ENCODE peak calls at places on chromosomes 11 and 22, in five cellular contexts. E is HCT116, J is A549, Z is fibroblast of lung, L is MM.1S. N is an unnamed sample.

GRCh38 chr11:80365315-80365714 is 924.5 kb upstream of the TENM4 start:
- DNase-seq in E (no peak), L (peak; percentile 95), Z (no peak), J (no peak), N (no peak)

GRCh38 chr11:131666617-131667016 is 296.2 kb downstream of the NTM start:
- DNase-seq in J (no peak), L (no peak), E (no peak), Z (peak; percentile 95), N (no peak)

GRCh38 chr22:21446827-21447690 is 20.1 kb upstream of the TMEM191C start:
- DNase-seq in J (no peak), L (no peak), Z (no peak), E (no peak), N (no peak)

GRCh38 chr11:122634507-122634906 is 21.0 kb upstream of the UBASH3B start:
- DNase-seq in Z (peak; percentile 54), E (no peak), J (no peak), L (no peak), N (peak; percentile 43)

GRCh38 chr11:124740277-124740882 is 638 bp downstream of the NRGN start:
- DNase-seq in L (peak; percentile 28), E (no peak), J (peak; percentile 23), Z (peak; percentile 21), N (peak; percentile 64)

GRCh38 chr11:61978703-61979661 is 11.5 kb upstream of the FTH1 start:
- DNase-seq in E (no peak), J (no peak), L (no peak), Z (peak; percentile 46), N (no peak)

GRCh38 chr11:65047581-65048422 is 6.8 kb downstream of the SAC3D1 start:
- DNase-seq in Z (peak; percentile 8), E (no peak), J (no peak), L (no peak), N (no peak)

GRCh38 chr11:46489668-46490560 is 98.3 kb upstream of the CHRM4 start:
- DNase-seq in E (peak; percentile 46), Z (peak; percentile 48), J (peak; percentile 66), L (peak; percentile 48), N (peak; percentile 68)

GRCh38 chr11:15185021-15185420 is 70.3 kb downstream of the INSC start:
- DNase-seq in J (no peak), Z (no peak), E (no peak), L (no peak), N (no peak)

GRCh38 chr11:63567044-63567840 is 4.1 kb upstream of the PLAAT2 start:
- DNase-seq in E (peak; percentile 68), Z (peak; percentile 94), J (peak; percentile 95), L (peak; percentile 73), N (peak; percentile 85)

GRCh38 chr22:19892249-19892879 is 37.7 kb upstream of the GNB1L start:
- DNase-seq in J (no peak), L (no peak), E (no peak), Z (peak; percentile 50), N (peak; percentile 66)

GRCh38 chr11:44709281-44709562 is 17.5 kb upstream of the TSPAN18 start:
- DNase-seq in J (no peak), Z (no peak), E (peak; percentile 29), L (no peak), N (no peak)

GRCh38 chr11:1040428-1041148 is 4.1 kb upstream of the MUC6 start:
- DNase-seq in Z (peak; percentile 11), J (no peak), E (no peak), L (no peak), N (no peak)

GRCh38 chr22:37184380-37184755 is 3.7 kb downstream of the C1QTNF6 start:
- DNase-seq in Z (no peak), L (no peak), E (no peak), J (no peak), N (no peak)

GRCh38 chr11:75663808-75664207 is 5.0 kb downstream of the MAP6 start:
- DNase-seq in E (no peak), Z (no peak), L (no peak), J (no peak), N (no peak)

GRCh38 chr22:20123364-20124082 is 6.5 kb upstream of the TRMT2A start:
- DNase-seq in E (no peak), Z (no peak), L (no peak), J (no peak), N (no peak)

GRCh38 chr22:33038131-33038772 is 19.9 kb downstream of the SYN3 start:
- DNase-seq in L (no peak), J (no peak), E (no peak), Z (no peak), N (no peak)

GRCh38 chr22:29313126-29314071 is 2.1 kb downstream of the RASL10A start:
- DNase-seq in E (peak; percentile 34), L (no peak), Z (no peak), J (peak; percentile 70), N (no peak)

GRCh38 chr22:23269441-23270211 is 89.3 kb downstream of the BCR start:
- DNase-seq in Z (no peak), J (no peak), E (no peak), L (no peak), N (peak; percentile 98)

GRCh38 chr22:23271597-23271908 is 91.2 kb downstream of the BCR start:
- DNase-seq in L (no peak), E (no peak), J (no peak), Z (no peak), N (no peak)

GRCh38 chr22:23270798-23271596 is 90.7 kb downstream of the BCR start:
- DNase-seq in L (no peak), Z (no peak), E (no peak), J (no peak), N (peak; percentile 65)

GRCh38 chr22:23268877-23269276 is 88.6 kb downstream of the BCR start:
- DNase-seq in E (no peak), J (no peak), L (no peak), Z (no peak), N (peak; percentile 84)

GRCh38 chr22:23270212-23270733 is 90.0 kb downstream of the BCR start:
- DNase-seq in E (no peak), Z (no peak), L (no peak), J (no peak), N (peak; percentile 64)
- TF ChIP-seq CTCF in E (no peak), Z (peak; percentile 54), L (no peak), J (no peak), N (no peak)

DNA sequence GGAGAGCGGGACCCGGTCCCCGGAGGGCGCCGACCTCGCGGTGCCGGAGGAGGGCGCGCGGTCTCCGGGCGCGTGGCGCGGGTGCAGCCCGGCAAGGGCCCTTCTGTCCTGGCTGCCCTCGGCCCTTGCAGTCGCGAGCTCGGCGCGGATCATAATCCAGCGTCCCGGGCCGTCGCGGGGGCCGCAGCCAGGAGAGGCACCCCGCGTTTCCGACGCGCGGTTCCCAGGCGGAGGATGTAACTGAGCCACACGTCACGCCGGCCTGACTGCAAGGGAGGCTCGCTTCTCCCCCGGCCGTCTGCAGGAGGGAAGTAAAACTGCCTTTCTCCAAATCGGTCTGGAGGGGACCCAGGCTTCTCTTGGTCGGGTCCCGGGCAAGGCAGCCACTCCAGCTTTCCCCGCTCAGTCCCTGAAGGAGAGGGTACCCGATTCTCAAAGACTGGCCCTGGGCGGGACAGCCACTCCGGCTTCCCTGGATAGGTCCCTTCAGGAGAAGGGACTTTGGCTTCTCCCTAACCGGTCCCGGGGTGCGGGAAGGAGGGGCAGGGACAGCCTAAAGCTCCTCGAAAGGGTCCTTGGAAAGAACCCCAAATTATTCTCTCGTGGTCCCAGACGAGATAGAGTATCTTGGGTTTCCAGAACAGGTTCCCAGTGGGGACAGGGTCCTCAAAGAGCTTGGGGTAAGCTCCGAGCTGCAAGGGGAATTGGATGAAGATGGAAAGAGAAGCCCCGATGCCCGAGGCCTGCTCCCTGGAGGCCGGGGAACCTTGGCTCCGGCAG is 836 bp downstream of the SPON1 start:
- DNase-seq in L (no peak), Z (peak; percentile 20), E (no peak), J (no peak), N (no peak)
- H3K4me2 ChIP-seq in L (no peak overlapping the region), Z (peak overlapping the region; percentile 84), E (no peak overlapping the region), J (no peak overlapping the region), N (no peak overlapping the region)

DNA sequence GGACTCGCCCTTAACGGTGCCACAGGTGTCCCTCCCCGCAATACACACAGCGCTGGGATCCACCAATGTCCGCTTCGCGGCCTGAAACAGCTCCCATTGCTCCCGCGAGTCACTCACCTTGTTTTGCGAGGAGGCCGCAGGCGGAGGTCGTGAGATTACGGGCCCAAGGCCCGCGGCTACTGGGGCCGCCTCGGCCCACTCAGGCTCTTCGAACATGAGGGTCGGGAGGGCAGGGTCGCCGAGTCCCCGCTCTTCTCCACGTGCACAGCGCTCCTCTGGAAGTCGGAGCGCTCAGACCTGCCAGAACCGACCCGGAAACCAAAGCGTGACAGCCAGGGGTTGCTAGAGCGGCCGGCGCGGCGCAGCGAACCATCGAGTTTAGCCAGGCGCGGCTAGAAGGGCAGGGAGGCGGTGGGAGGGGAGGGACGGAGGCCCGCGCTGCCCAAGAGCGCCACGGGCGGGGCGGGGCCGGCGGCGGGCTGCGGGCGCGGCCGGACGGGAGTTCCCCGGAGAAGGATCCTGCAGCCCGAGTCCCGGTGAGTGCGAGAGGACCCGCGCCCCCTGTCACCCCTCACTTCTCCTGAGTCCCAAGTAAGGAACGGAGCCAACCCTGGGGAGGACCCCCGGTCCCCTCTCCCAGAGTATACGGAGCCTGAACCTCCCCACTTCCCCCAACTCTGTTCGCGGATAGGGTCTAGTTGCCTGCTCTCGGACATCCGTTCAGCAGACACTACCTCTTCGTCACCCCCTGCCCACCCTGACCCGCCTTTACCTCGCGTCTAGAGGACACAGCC is at the start of the genes ILK and RRP8:
- DNase-seq in E (peak; percentile 68), Z (peak; percentile 87), L (peak; percentile 92), J (peak; percentile 91), N (peak; percentile 90)
- TF ChIP-seq CTCF in E (no peak), Z (peak; percentile 30), L (no peak), J (no peak), N (peak; percentile 18)

GRCh38 chr11:19426022-19426718 is 185.4 kb upstream of the E2F8 start:
- DNase-seq in J (no peak), Z (no peak), L (no peak), E (no peak), N (no peak)

GRCh38 chr11:19429108-19429760 is 188.5 kb upstream of the E2F8 start:
- DNase-seq in L (no peak), Z (no peak), E (no peak), J (no peak), N (peak; percentile 40)

GRCh38 chr11:19430346-19431058 is 189.8 kb upstream of the E2F8 start:
- DNase-seq in J (no peak), Z (peak; percentile 11), E (no peak), L (peak; percentile 55), N (peak; percentile 10)

GRCh38 chr11:19428206-19429001 is 187.7 kb upstream of the E2F8 start:
- DNase-seq in E (no peak), Z (no peak), L (no peak), J (peak; percentile 8), N (no peak)

DNA sequence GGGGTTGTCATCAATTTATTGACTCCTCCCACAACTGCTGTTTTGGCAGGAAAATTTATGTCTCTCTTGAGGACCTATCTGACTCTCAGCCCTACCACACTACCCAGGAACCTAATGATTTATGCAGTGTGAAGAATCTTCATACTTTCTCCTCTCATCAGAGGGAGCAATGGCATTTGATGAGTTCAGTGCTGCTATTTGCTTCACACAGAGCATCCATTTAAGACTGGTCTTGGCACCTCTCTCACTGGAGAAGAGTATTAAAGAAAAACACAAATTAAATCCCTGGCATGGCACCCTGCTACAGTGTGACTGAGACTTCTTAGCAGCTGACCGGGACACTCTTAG is 185.9 kb upstream of the E2F8 start:
- DNase-seq in Z (no peak), J (no peak), L (no peak), E (no peak), N (no peak)
- H3K4me2 ChIP-seq in Z (no peak overlapping the region), J (no peak overlapping the region), L (no peak overlapping the region), E (no peak overlapping the region), N (peak overlapping the region; percentile 33)

GRCh38 chr11:77039491-77040400 is 5.5 kb downstream of the B3GNT6 start:
- DNase-seq in Z (peak; percentile 56), L (no peak), J (no peak), E (no peak), N (no peak)
- TF ChIP-seq CTCF in Z (peak; percentile 61), L (no peak), J (peak; percentile 31), E (peak; percentile 38), N (no peak)

GRCh38 chr22:43512279-43512678 is 100.5 kb downstream of the MPPED1 start:
- DNase-seq in E (no peak), L (no peak), J (no peak), Z (no peak), N (no peak)
- H3K4me2 ChIP-seq in E (no peak overlapping the region), L (no peak overlapping the region), J (no peak overlapping the region), Z (no peak overlapping the region), N (no peak overlapping the region)

N was measured in OCI-LY7.